ENCODE peak calls at places on chromosome 6, in five cellular contexts. E is mesothelial cell of epicardium, P is fibroblast of lung, Y is NT2/D1, X is epithelial cell of prostate. U is an unnamed sample.

GRCh38 chr6:106512048-106512957 is 117.0 kb downstream of the RTN4IP1 start:
- DNase-seq in E (no peak), P (peak), Y (no peak), X (no peak), U (peak)

GRCh38 chr6:73521351-73522254 is 771 bp upstream of the EEF1A1 start:
- DNase-seq in E (no peak), P (peak), Y (no peak), X (no peak), U (no peak)

GRCh38 chr6:110523461-110524021 is 47.1 kb upstream of the SLC22A16 start:
- DNase-seq in E (no peak), P (no peak), Y (no peak), X (no peak), U (no peak)

GRCh38 chr6:127458817-127459216 is 372 bp downstream of the KIAA0408 start:
- DNase-seq in E (no peak), P (peak), Y (no peak), X (no peak), U (peak)

GRCh38 chr6:107894821-107895396 is 63.1 kb downstream of the SEC63 start:
- DNase-seq in E (no peak), P (peak), Y (no peak), X (peak), U (no peak)

GRCh38 chr6:45310118-45310788 is 17.9 kb upstream of the RUNX2 start:
- DNase-seq in E (no peak), P (no peak), Y (no peak), X (no peak), U (no peak)

GRCh38 chr6:149393002-149393679 is 6.9 kb upstream of the SUMO4 start:
- DNase-seq in E (no peak), P (no peak), Y (no peak), X (no peak), U (no peak)

GRCh38 chr6:8074213-8074612 is 10.0 kb upstream of the BLOC1S5 start:
- DNase-seq in E (no peak), P (no peak), Y (no peak), X (no peak), U (no peak)

U was measured in islet precursor cell.